ENCODE peak calls at places on chromosomes 13 and 19, in six cellular contexts. G, S, X, H, Y and N are unnamed samples.

GRCh38 chr13:67383358-67383757 is 153.2 kb upstream of the PCDH9 start:
- DNase-seq in G (no peak), S (no peak), X (no peak), H (no peak), Y (peak; percentile 23), N (no peak)

GRCh38 chr13:108200781-108201398 is 14.4 kb downstream of the LIG4 start:
- DNase-seq in G (no peak), S (no peak), X (no peak), H (no peak), Y (no peak), N (no peak)

GRCh38 chr13:105763851-105764250 is 771.6 kb downstream of the EFNB2 start:
- DNase-seq in G (no peak), S (no peak), X (no peak), H (no peak), Y (no peak), N (no peak)

GRCh38 chr19:1945899-1946298 is 4.9 kb downstream of the CSNK1G2 start:
- DNase-seq in G (no peak), S (no peak), X (peak; percentile 39), H (no peak), Y (no peak), N (no peak)

GRCh38 chr13:61045197-61045596 is 370.5 kb downstream of the PCDH20 start:
- DNase-seq in G (no peak), S (no peak), X (no peak), H (no peak), Y (no peak), N (no peak)

GRCh38 chr19:15671237-15671636 is 1.6 kb upstream of the CYP4F12 start:
- DNase-seq in G (no peak), S (no peak), X (no peak), H (no peak), Y (no peak), N (no peak)

GRCh38 chr13:32229443-32229842 is 85.7 kb downstream of the ZAR1L start:
- DNase-seq in G (no peak), S (no peak), X (no peak), H (no peak), Y (no peak), N (no peak)

GRCh38 chr13:36675213-36675536 is 1.4 kb downstream of the SERTM1 start:
- DNase-seq in G (no peak), S (no peak), X (no peak), H (no peak), Y (no peak), N (no peak)

GRCh38 chr13:24233351-24233901 is 72.9 kb downstream of the SPATA13 start:
- DNase-seq in G (no peak), S (no peak), X (no peak), H (no peak), Y (no peak), N (peak; percentile 7)

GRCh38 chr19:28981994-28982393 is 231.0 kb downstream of the UQCRFS1 start:
- DNase-seq in G (no peak), S (no peak), X (no peak), H (no peak), Y (no peak), N (no peak)

GRCh38 chr19:17302391-17303166 is 646 bp downstream of the ABHD8 start:
- DNase-seq in G (no peak), S (no peak), X (no peak), H (no peak), Y (peak; percentile 55), N (no peak)

GRCh38 chr19:4513248-4513647 is 5.0 kb downstream of the PLIN4 start:
- DNase-seq in G (no peak), S (no peak), X (no peak), H (no peak), Y (no peak), N (no peak)

GRCh38 chr13:34523401-34523800 is 418.7 kb upstream of the NBEA start:
- DNase-seq in G (no peak), S (no peak), X (no peak), H (no peak), Y (no peak), N (no peak)

GRCh38 chr19:13633109-13633508 is 126.8 kb upstream of the CACNA1A start:
- DNase-seq in G (peak; percentile 22), S (peak; percentile 64), X (peak; percentile 11), H (no peak), Y (no peak), N (no peak)

GRCh38 chr13:24348797-24349515 is 39.6 kb downstream of the C1QTNF9 start:
- DNase-seq in G (no peak), S (no peak), X (peak; percentile 89), H (no peak), Y (no peak), N (no peak)

GRCh38 chr19:48511800-48512503 is at the start of gene LMTK3:
- DNase-seq in G (peak; percentile 11), S (no peak), X (no peak), H (peak; percentile 57), Y (no peak), N (no peak)

GRCh38 chr19:57708641-57709354 is at the start of gene ZNF154:
- DNase-seq in G (peak; percentile 24), S (peak; percentile 33), X (peak; percentile 28), H (peak; percentile 13), Y (no peak), N (no peak)

GRCh38 chr19:36215276-36216171 is 618 bp downstream of the ZNF146 start:
- DNase-seq in G (peak; percentile 14), S (no peak), X (no peak), H (no peak), Y (no peak), N (peak; percentile 1)

GRCh38 chr19:28727133-28727834 is 485.7 kb downstream of the UQCRFS1 start:
- DNase-seq in G (no peak), S (no peak), X (peak; percentile 42), H (peak; percentile 56), Y (no peak), N (no peak)

GRCh38 chr19:23999821-24000610 is 85.3 kb downstream of the ZNF726 start:
- DNase-seq in G (no peak), S (no peak), X (no peak), H (no peak), Y (no peak), N (no peak)